ENCODE peak calls at places on chromosomes 1 and 21, in eight cellular contexts. Z, X, Y, S, E, G, I and M are unnamed samples. For H3K4me1, the result is how much of the 10 kb centered on the place peaks cover.

GRCh38 chr1:24526940-24527542 is 24.4 kb downstream of the RCAN3 start:
- DNase-seq in S (no peak), I (no peak), G (no peak), Y (no peak), E (no peak), Z (no peak), X (peak), M (no peak)

GRCh38 chr1:187070076-187070475 is 241.3 kb downstream of the PLA2G4A start:
- DNase-seq in S (no peak), X (peak), G (peak), Y (no peak), E (no peak), I (peak), Z (no peak), M (no peak)

GRCh38 chr21:43321111-43321510 is 105.8 kb downstream of the SIK1 start:
- DNase-seq in Z (no peak), I (no peak), Y (no peak), S (no peak), X (peak), E (no peak), G (no peak), M (no peak)

GRCh38 chr1:93851878-93852277 is 27.1 kb downstream of the DNTTIP2 start:
- DNase-seq in G (no peak), Y (no peak), S (no peak), Z (no peak), I (no peak), E (no peak), X (no peak), M (no peak)

GRCh38 chr1:22380024-22380785 is 71.4 kb upstream of the ZBTB40 start:
- DNase-seq in E (no peak), S (no peak), X (no peak), Z (no peak), G (peak), Y (no peak), I (no peak), M (peak)

GRCh38 chr21:44991538-44992483 is 52.0 kb downstream of the SLX9 start:
- DNase-seq in X (peak), G (no peak), E (peak), Z (no peak), Y (peak), I (no peak), S (no peak), M (no peak)

GRCh38 chr1:209063816-209064664 is 519.5 kb upstream of the CAMK1G start:
- DNase-seq in E (no peak), X (no peak), G (no peak), S (no peak), Z (no peak), I (no peak), Y (no peak), M (no peak)

GRCh38 chr1:117757668-117758067 is 151.8 kb downstream of the TENT5C start:
- DNase-seq in X (peak), G (peak), S (no peak), Z (no peak), Y (no peak), E (no peak), I (no peak), M (no peak)

GRCh38 chr1:246067432-246068021 is 439.6 kb downstream of the SMYD3 start:
- DNase-seq in G (peak), I (no peak), Z (no peak), S (no peak), E (peak), Y (no peak), X (peak), M (no peak)

GRCh38 chr21:44366586-44367211 is 13.3 kb downstream of the TRPM2 start:
- DNase-seq in I (no peak), E (peak), G (no peak), Z (no peak), S (no peak), Y (peak), X (no peak), M (no peak)

GRCh38 chr1:119358661-119359060 is 9.9 kb upstream of the HAO2 start:
- DNase-seq in Z (no peak), I (peak), E (no peak), X (no peak), G (no peak), S (no peak), Y (no peak), M (no peak)

GRCh38 chr1:92483442-92484170 is 3.1 kb downstream of the GFI1 start:
- DNase-seq in S (no peak), I (peak), Z (no peak), Y (peak), G (no peak), X (no peak), E (peak), M (no peak)

GRCh38 chr1:7536891-7537591 is 234.1 kb upstream of the VAMP3 start:
- DNase-seq in S (peak), Z (no peak), E (peak), Y (peak), G (no peak), I (no peak), X (no peak), M (no peak)

GRCh38 chr21:38683222-38683621 is 122.5 kb upstream of the ETS2 start:
- DNase-seq in Z (no peak), G (no peak), E (no peak), X (no peak), Y (no peak), S (no peak), I (no peak), M (no peak)

GRCh38 chr1:30514945-30515344 is 208.4 kb downstream of the MATN1 start:
- DNase-seq in I (no peak), Y (peak), Z (no peak), X (no peak), G (no peak), S (no peak), E (no peak), M (peak)

GRCh38 chr1:30748699-30749401 is 8.7 kb downstream of the LAPTM5 start:
- DNase-seq in G (no peak), Z (no peak), I (no peak), E (peak), Y (peak), S (no peak), X (no peak), M (no peak)

GRCh38 chr1:21931171-21932093 is 5.7 kb downstream of the HSPG2 start:
- DNase-seq in S (peak), G (peak), X (peak), E (peak), Z (peak), Y (peak), I (peak), M (peak)

GRCh38 chr1:156660752-156661112 is 16.5 kb downstream of the NES start:
- DNase-seq in Y (no peak), S (no peak), X (no peak), G (no peak), Z (no peak), E (peak), I (no peak), M (no peak)

GRCh38 chr1:227903614-227904501 is 43.9 kb downstream of the WNT9A start:
- DNase-seq in Y (peak), E (peak), I (no peak), Z (no peak), S (no peak), G (no peak), X (no peak), M (no peak)

GRCh38 chr1:236064674-236065508 is at the start of gene NID1:
- DNase-seq in X (peak), I (peak), Z (peak), S (peak), G (peak), E (peak), Y (peak), M (peak)
- TF ChIP-seq CTCF in X (peak), I (no peak), Z (peak), S (peak), G (peak), E (peak), Y (peak), M (peak)

GRCh38 chr1:1167416-1168155 is 6.1 kb upstream of the TTLL10 start:
- DNase-seq in Z (no peak), X (no peak), S (no peak), I (no peak), G (no peak), E (peak), Y (peak), M (no peak)
- H3K4me1 ChIP-seq in Z (under half), X (under half), S (under half), I (under half), G (under half), E (under half), Y (under half), M (under half)

GRCh38 chr1:109598156-109598555 is 21.3 kb downstream of the GNAT2 start:
- DNase-seq in E (no peak), S (no peak), I (no peak), Z (no peak), G (no peak), X (no peak), Y (no peak), M (no peak)

GRCh38 chr1:109595540-109595939 is 23.9 kb downstream of the GNAT2 start:
- DNase-seq in S (no peak), E (no peak), X (peak), Y (no peak), Z (no peak), G (peak), I (peak), M (no peak)

GRCh38 chr1:109603229-109603628 is 16.2 kb downstream of the GNAT2 start:
- DNase-seq in Y (no peak), S (no peak), Z (no peak), I (no peak), X (no peak), G (no peak), E (no peak), M (no peak)

GRCh38 chr1:109598655-109599054 is 20.8 kb downstream of the GNAT2 start:
- DNase-seq in X (no peak), Z (no peak), E (no peak), Y (no peak), I (no peak), S (no peak), G (no peak), M (no peak)
- TF ChIP-seq CTCF in X (no peak), Z (no peak), E (no peak), Y (no peak), I (no peak), S (no peak), G (no peak), M (no peak)

DNA sequence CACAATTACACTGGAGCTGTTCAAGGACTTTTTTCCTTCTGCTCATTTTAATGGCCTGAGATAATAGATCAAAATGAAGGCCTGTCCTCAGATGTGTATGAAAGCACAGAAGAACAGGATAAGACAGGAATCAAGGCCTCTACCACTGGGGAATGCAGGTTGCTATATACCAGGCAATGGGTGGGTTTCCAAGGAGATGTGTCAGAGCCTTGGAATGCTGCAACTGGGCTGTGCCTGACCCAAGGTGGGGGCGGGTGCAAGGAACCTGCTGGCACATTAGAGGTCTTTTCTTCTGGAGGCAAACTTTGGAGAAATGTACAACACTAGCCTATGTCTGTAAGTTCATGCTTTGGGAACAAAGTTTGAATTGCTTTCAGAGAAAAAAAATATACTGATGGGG is 21.7 kb upstream of the LAMC2 start:
- DNase-seq in Z (no peak), X (peak), G (peak), S (no peak), I (peak), E (peak), Y (no peak), M (no peak)
- H3K4me1 ChIP-seq in Z (under half), X (under half), G (under half), S (under half), I (half or more), E (under half), Y (under half), M (under half)

GRCh38 chr1:15272009-15272781 is 25.2 kb downstream of the FHAD1 start:
- DNase-seq in S (peak), Z (peak), G (peak), X (peak), I (peak), E (peak), Y (no peak), M (peak)
- TF ChIP-seq CTCF in S (peak), Z (peak), G (peak), X (peak), I (peak), E (peak), Y (peak), M (peak)

GRCh38 chr1:26289158-26290059 is 9.5 kb downstream of the SH3BGRL3 start:
- DNase-seq in G (no peak), X (no peak), S (no peak), I (no peak), E (peak), Y (peak), Z (no peak), M (no peak)
- H3K4me1 ChIP-seq in G (under half), X (under half), S (half or more), I (under half), E (under half), Y (half or more), Z (under half), M (under half)

GRCh38 chr1:174217787-174218574 is 58.7 kb downstream of the RABGAP1L start:
- DNase-seq in G (peak), Z (no peak), E (no peak), I (peak), Y (no peak), X (peak), S (no peak), M (no peak)
- TF ChIP-seq CTCF in G (peak), Z (peak), E (peak), I (peak), Y (peak), X (peak), S (peak), M (peak)